ENCODE peak calls at places on chromosomes 5 and 9, in five cellular contexts. One of them, this sample, is unnamed.
A peak's percentile ranks its signal among the peaks of the same experiment; 100 is the strongest.

GRCh38 chr5:3313569-3313968 is 282.1 kb upstream of the IRX1 start:
- DNase-seq in GM12891: no peak
- DNase-seq in activated T-cell treated with anti-CD3 and anti-CD28 coated beads for 1 hour: no peak
- DNase-seq in RWPE1: no peak
- DNase-seq in KG1: no peak
- DNase-seq in this sample: no peak

GRCh38 chr5:157890825-157891587 is 32.1 kb upstream of the CLINT1 start:
- DNase-seq in activated T-cell treated with anti-CD3 and anti-CD28 coated beads for 1 hour: no peak
- DNase-seq in RWPE1: no peak
- DNase-seq in GM12891: no peak
- DNase-seq in KG1: no peak
- DNase-seq in this sample: peak; percentile 23

GRCh38 chr9:95266649-95267048 is 50.9 kb downstream of the FANCC start:
- DNase-seq in GM12891: no peak
- DNase-seq in activated T-cell treated with anti-CD3 and anti-CD28 coated beads for 1 hour: no peak
- DNase-seq in RWPE1: no peak
- DNase-seq in KG1: no peak
- DNase-seq in this sample: peak; percentile 32

GRCh38 chr5:139460457-139460856 is 2.1 kb downstream of the ECSCR start:
- DNase-seq in GM12891: no peak
- DNase-seq in KG1: no peak
- DNase-seq in activated T-cell treated with anti-CD3 and anti-CD28 coated beads for 1 hour: no peak
- DNase-seq in RWPE1: no peak
- DNase-seq in this sample: no peak

GRCh38 chr5:143887302-143887638 is 75.3 kb downstream of the HMHB1 start:
- DNase-seq in KG1: no peak
- DNase-seq in RWPE1: peak; percentile 30
- DNase-seq in activated T-cell treated with anti-CD3 and anti-CD28 coated beads for 1 hour: no peak
- DNase-seq in GM12891: no peak
- DNase-seq in this sample: no peak

GRCh38 chr5:68225188-68225910 is 9.8 kb downstream of the PIK3R1 start:
- DNase-seq in activated T-cell treated with anti-CD3 and anti-CD28 coated beads for 1 hour: no peak
- DNase-seq in RWPE1: peak; percentile 84
- DNase-seq in GM12891: no peak
- DNase-seq in KG1: no peak
- DNase-seq in this sample: no peak

GRCh38 chr5:39629946-39630345 is 205.2 kb upstream of the DAB2 start:
- DNase-seq in activated T-cell treated with anti-CD3 and anti-CD28 coated beads for 1 hour: no peak
- DNase-seq in GM12891: no peak
- DNase-seq in KG1: no peak
- DNase-seq in RWPE1: no peak
- DNase-seq in this sample: no peak

GRCh38 chr5:97106183-97106582 is 36.2 kb downstream of the LIX1 start:
- DNase-seq in RWPE1: no peak
- DNase-seq in activated T-cell treated with anti-CD3 and anti-CD28 coated beads for 1 hour: no peak
- DNase-seq in KG1: no peak
- DNase-seq in GM12891: no peak
- DNase-seq in this sample: no peak

GRCh38 chr9:113620377-113621161 is 157.0 kb downstream of the RGS3 start:
- DNase-seq in GM12891: no peak
- DNase-seq in KG1: no peak
- DNase-seq in activated T-cell treated with anti-CD3 and anti-CD28 coated beads for 1 hour: no peak
- DNase-seq in RWPE1: peak; percentile 96
- DNase-seq in this sample: no peak

GRCh38 chr5:102777099-102777498 is 22.0 kb downstream of the PAM start:
- DNase-seq in GM12891: no peak
- DNase-seq in KG1: no peak
- DNase-seq in activated T-cell treated with anti-CD3 and anti-CD28 coated beads for 1 hour: no peak
- DNase-seq in RWPE1: no peak
- DNase-seq in this sample: no peak

GRCh38 chr5:170275376-170275994 is 22.1 kb downstream of the LCP2 start:
- DNase-seq in activated T-cell treated with anti-CD3 and anti-CD28 coated beads for 1 hour: no peak
- DNase-seq in RWPE1: no peak
- DNase-seq in KG1: no peak
- DNase-seq in GM12891: no peak
- DNase-seq in this sample: no peak

GRCh38 chr9:129230302-129230701 is 52.2 kb upstream of the IER5L start:
- DNase-seq in activated T-cell treated with anti-CD3 and anti-CD28 coated beads for 1 hour: no peak
- DNase-seq in GM12891: no peak
- DNase-seq in KG1: no peak
- DNase-seq in RWPE1: no peak
- DNase-seq in this sample: no peak